ENCODE peak calls at places on chromosomes 2 and 18, in eight cellular contexts. U, B, E, V, X, Y, I and Q are unnamed samples.

GRCh38 chr2:188695953-188696352 is 278.2 kb upstream of the COL3A1 start:
- DNase-seq in U (no peak), B (no peak), E (peak), V (no peak), X (peak), Y (no peak), I (no peak), Q (peak)

GRCh38 chr18:10378688-10379465 is 75.6 kb upstream of the APCDD1 start:
- DNase-seq in U (no peak), B (no peak), E (peak), V (no peak), X (no peak), Y (peak), I (peak), Q (peak)

GRCh38 chr2:134700730-134701129 is 18.1 kb downstream of the TMEM163 start:
- DNase-seq in U (no peak), B (no peak), E (no peak), V (no peak), X (no peak), Y (no peak), I (no peak), Q (no peak)

GRCh38 chr2:197309369-197310231 is 980 bp downstream of the ANKRD44 start:
- DNase-seq in U (peak), B (peak), E (no peak), V (peak), X (no peak), Y (peak), I (no peak), Q (peak)

GRCh38 chr2:175004980-175005832 is at the start of gene CHN1:
- DNase-seq in U (peak), B (peak), E (peak), V (peak), X (peak), Y (peak), I (no peak), Q (peak)

GRCh38 chr2:206936456-206937222 is 2.7 kb upstream of the CPO start:
- DNase-seq in U (no peak), B (no peak), E (no peak), V (no peak), X (no peak), Y (no peak), I (no peak), Q (no peak)

GRCh38 chr2:133607679-133608078 is 39.4 kb upstream of the NCKAP5 start:
- DNase-seq in U (no peak), B (no peak), E (peak), V (no peak), X (peak), Y (peak), I (no peak), Q (peak)

GRCh38 chr2:161123531-161124030 is 36.6 kb upstream of the TANK start:
- DNase-seq in U (no peak), B (no peak), E (no peak), V (no peak), X (no peak), Y (no peak), I (no peak), Q (no peak)

GRCh38 chr18:46213295-46213694 is 109.1 kb downstream of the HAUS1 start:
- DNase-seq in U (no peak), B (no peak), E (peak), V (no peak), X (no peak), Y (peak), I (no peak), Q (peak)

GRCh38 chr2:39127973-39128372 is 7.1 kb upstream of the SOS1 start:
- DNase-seq in U (no peak), B (peak), E (no peak), V (no peak), X (no peak), Y (no peak), I (no peak), Q (no peak)

GRCh38 chr2:37005118-37005868 is 39.0 kb upstream of the STRN start:
- DNase-seq in U (no peak), B (no peak), E (peak), V (no peak), X (peak), Y (peak), I (peak), Q (peak)

GRCh38 chr2:201440182-201440581 is 11.1 kb downstream of the TRAK2 start:
- DNase-seq in U (no peak), B (no peak), E (no peak), V (no peak), X (no peak), Y (no peak), I (no peak), Q (no peak)

GRCh38 chr2:225086915-225087314 is 44.6 kb upstream of the DOCK10 start:
- DNase-seq in U (no peak), B (no peak), E (no peak), V (no peak), X (no peak), Y (no peak), I (no peak), Q (no peak)

GRCh38 chr2:160406591-160407392 is 86.8 kb downstream of the RBMS1 start:
- DNase-seq in U (no peak), B (peak), E (peak), V (peak), X (peak), Y (peak), I (no peak), Q (peak)

GRCh38 chr18:6962571-6963451 is 154.8 kb downstream of the LAMA1 start:
- DNase-seq in U (no peak), B (no peak), E (no peak), V (no peak), X (no peak), Y (no peak), I (no peak), Q (no peak)

GRCh38 chr18:76363451-76364120 is 131.5 kb downstream of the ZNF516 start:
- DNase-seq in U (no peak), B (no peak), E (no peak), V (no peak), X (no peak), Y (no peak), I (peak), Q (peak)

GRCh38 chr18:78855188-78855587 is 124.4 kb upstream of the SALL3 start:
- DNase-seq in U (no peak), B (no peak), E (no peak), V (no peak), X (no peak), Y (no peak), I (no peak), Q (no peak)